ENCODE peak calls at places on chromosomes 12 and 14, in five cellular contexts. One of them, this sample, is unnamed.

GRCh38 chr12:5200276-5201087 is 156.8 kb downstream of the KCNA5 start:
- DNase-seq in left ventricle myocardium inferior: peak; percentile 53
- DNase-seq in epithelial cell of esophagus: peak; percentile 18
- DNase-seq in A549: peak; percentile 33
- DNase-seq in cardiac muscle cell: peak; percentile 84
- DNase-seq in this sample: no peak

GRCh38 chr14:102971314-102971713 is 48.9 kb downstream of the AMN start:
- DNase-seq in left ventricle myocardium inferior: no peak
- DNase-seq in A549: no peak
- DNase-seq in epithelial cell of esophagus: no peak
- DNase-seq in cardiac muscle cell: peak; percentile 40
- DNase-seq in this sample: no peak

GRCh38 chr12:93796719-93797118 is 119.5 kb downstream of the CRADD start:
- DNase-seq in epithelial cell of esophagus: no peak
- DNase-seq in cardiac muscle cell: no peak
- DNase-seq in left ventricle myocardium inferior: no peak
- DNase-seq in A549: no peak
- DNase-seq in this sample: no peak

GRCh38 chr12:95169368-95169767 is 47.9 kb downstream of the FGD6 start:
- DNase-seq in cardiac muscle cell: no peak
- DNase-seq in left ventricle myocardium inferior: no peak
- DNase-seq in epithelial cell of esophagus: peak; percentile 84
- DNase-seq in A549: peak; percentile 94
- DNase-seq in this sample: no peak

GRCh38 chr12:120538281-120539156 is 4.4 kb downstream of the RNF10 start:
- DNase-seq in epithelial cell of esophagus: peak; percentile 44
- DNase-seq in cardiac muscle cell: peak; percentile 71
- DNase-seq in left ventricle myocardium inferior: peak; percentile 73
- DNase-seq in A549: no peak
- DNase-seq in this sample: no peak

GRCh38 chr12:63496654-63497053 is 171.6 kb downstream of the DPY19L2 start:
- DNase-seq in left ventricle myocardium inferior: no peak
- DNase-seq in cardiac muscle cell: no peak
- DNase-seq in epithelial cell of esophagus: no peak
- DNase-seq in A549: no peak
- DNase-seq in this sample: no peak

GRCh38 chr14:85731198-85731597 is 201.3 kb downstream of the FLRT2 start:
- DNase-seq in left ventricle myocardium inferior: peak; percentile 35
- DNase-seq in A549: no peak
- DNase-seq in epithelial cell of esophagus: no peak
- DNase-seq in cardiac muscle cell: no peak
- DNase-seq in this sample: no peak

GRCh38 chr12:1474059-1474537 is 120.3 kb downstream of the FBXL14 start:
- DNase-seq in A549: peak; percentile 12
- DNase-seq in left ventricle myocardium inferior: no peak
- DNase-seq in cardiac muscle cell: peak; percentile 26
- DNase-seq in epithelial cell of esophagus: peak; percentile 83
- DNase-seq in this sample: no peak

GRCh38 chr12:117331691-117332090 is 29.7 kb downstream of the NOS1 start:
- DNase-seq in epithelial cell of esophagus: no peak
- DNase-seq in left ventricle myocardium inferior: no peak
- DNase-seq in cardiac muscle cell: no peak
- DNase-seq in A549: peak; percentile 27
- DNase-seq in this sample: no peak

GRCh38 chr14:78153069-78153351 is 17.2 kb upstream of the NRXN3 start:
- DNase-seq in cardiac muscle cell: no peak
- DNase-seq in A549: no peak
- DNase-seq in epithelial cell of esophagus: peak; percentile 28
- DNase-seq in left ventricle myocardium inferior: no peak
- DNase-seq in this sample: no peak

GRCh38 chr12:103771466-103771865 is 69.6 kb downstream of the NT5DC3 start:
- DNase-seq in left ventricle myocardium inferior: no peak
- DNase-seq in epithelial cell of esophagus: peak; percentile 36
- DNase-seq in A549: peak; percentile 59
- DNase-seq in cardiac muscle cell: peak; percentile 65
- DNase-seq in this sample: no peak

GRCh38 chr14:33689680-33690079 is 261.2 kb downstream of the EGLN3 start:
- DNase-seq in epithelial cell of esophagus: no peak
- DNase-seq in cardiac muscle cell: no peak
- DNase-seq in left ventricle myocardium inferior: no peak
- DNase-seq in A549: no peak
- DNase-seq in this sample: no peak

GRCh38 chr12:2550470-2551090 is 244.2 kb upstream of the FKBP4 start:
- DNase-seq in cardiac muscle cell: no peak
- DNase-seq in left ventricle myocardium inferior: no peak
- DNase-seq in A549: no peak
- DNase-seq in epithelial cell of esophagus: peak; percentile 2
- DNase-seq in this sample: no peak

GRCh38 chr12:90029317-90029716 is 320.7 kb upstream of the ATP2B1 start:
- DNase-seq in epithelial cell of esophagus: no peak
- DNase-seq in left ventricle myocardium inferior: no peak
- DNase-seq in cardiac muscle cell: no peak
- DNase-seq in A549: no peak
- DNase-seq in this sample: no peak

GRCh38 chr12:18373176-18373575 is 111.9 kb downstream of the PIK3C2G start:
- DNase-seq in cardiac muscle cell: no peak
- DNase-seq in A549: no peak
- DNase-seq in left ventricle myocardium inferior: no peak
- DNase-seq in epithelial cell of esophagus: no peak
- DNase-seq in this sample: no peak

GRCh38 chr14:70086685-70087379 is 101.9 kb downstream of the SLC8A3 start:
- DNase-seq in left ventricle myocardium inferior: no peak
- DNase-seq in epithelial cell of esophagus: peak; percentile 68
- DNase-seq in A549: no peak
- DNase-seq in cardiac muscle cell: peak; percentile 49
- DNase-seq in this sample: no peak

GRCh38 chr12:120247621-120248030 is 17.9 kb downstream of the PXN start:
- DNase-seq in cardiac muscle cell: no peak
- DNase-seq in A549: no peak
- DNase-seq in epithelial cell of esophagus: peak; percentile 56
- DNase-seq in left ventricle myocardium inferior: no peak
- DNase-seq in this sample: no peak

GRCh38 chr12:76219806-76220205 is 128.4 kb downstream of the BBS10 start:
- DNase-seq in cardiac muscle cell: no peak
- DNase-seq in A549: no peak
- DNase-seq in left ventricle myocardium inferior: no peak
- DNase-seq in epithelial cell of esophagus: peak; percentile 34
- DNase-seq in this sample: no peak

GRCh38 chr12:103495158-103495782 is 498 bp downstream of the C12orf42 start:
- DNase-seq in A549: peak; percentile 36
- DNase-seq in left ventricle myocardium inferior: no peak
- DNase-seq in epithelial cell of esophagus: peak; percentile 37
- DNase-seq in cardiac muscle cell: peak; percentile 50
- DNase-seq in this sample: no peak

GRCh38 chr14:95140060-95140858 is 17.1 kb downstream of the DICER1 start:
- DNase-seq in left ventricle myocardium inferior: no peak
- DNase-seq in cardiac muscle cell: no peak
- DNase-seq in epithelial cell of esophagus: peak; percentile 85
- DNase-seq in A549: no peak
- DNase-seq in this sample: no peak

GRCh38 chr12:6181583-6182278 is 18.5 kb upstream of the CD9 start:
- DNase-seq in left ventricle myocardium inferior: no peak
- DNase-seq in A549: no peak
- DNase-seq in cardiac muscle cell: no peak
- DNase-seq in epithelial cell of esophagus: no peak
- DNase-seq in this sample: no peak

GRCh38 chr12:51972849-51973273 is 21.4 kb downstream of the ACVR1B start:
- DNase-seq in left ventricle myocardium inferior: peak; percentile 46
- DNase-seq in cardiac muscle cell: peak; percentile 49
- DNase-seq in epithelial cell of esophagus: peak; percentile 78
- DNase-seq in A549: no peak
- DNase-seq in this sample: no peak

GRCh38 chr12:112978163-112979081 is at the start of gene OAS2:
- DNase-seq in epithelial cell of esophagus: peak; percentile 29
- DNase-seq in A549: no peak
- DNase-seq in cardiac muscle cell: peak; percentile 3
- DNase-seq in left ventricle myocardium inferior: peak; percentile 40
- DNase-seq in this sample: no peak

GRCh38 chr12:54419088-54419887 is at the start of gene ITGA5:
- DNase-seq in epithelial cell of esophagus: peak; percentile 78
- DNase-seq in left ventricle myocardium inferior: peak; percentile 86
- DNase-seq in A549: peak; percentile 90
- DNase-seq in cardiac muscle cell: peak; percentile 69
- DNase-seq in this sample: no peak

GRCh38 chr12:25648460-25648859 is 95.4 kb upstream of the LMNTD1 start:
- DNase-seq in epithelial cell of esophagus: peak; percentile 67
- DNase-seq in left ventricle myocardium inferior: peak; percentile 34
- DNase-seq in A549: peak; percentile 24
- DNase-seq in cardiac muscle cell: peak; percentile 62
- DNase-seq in this sample: no peak

GRCh38 chr12:107229827-107230226 is 136.5 kb upstream of the CRY1 start:
- DNase-seq in cardiac muscle cell: no peak
- DNase-seq in left ventricle myocardium inferior: no peak
- DNase-seq in epithelial cell of esophagus: no peak
- DNase-seq in A549: no peak
- DNase-seq in this sample: no peak

GRCh38 chr14:41950428-41950827 is 343.8 kb downstream of the LRFN5 start:
- DNase-seq in left ventricle myocardium inferior: no peak
- DNase-seq in epithelial cell of esophagus: no peak
- DNase-seq in A549: no peak
- DNase-seq in cardiac muscle cell: no peak
- DNase-seq in this sample: no peak

GRCh38 chr14:92988786-92989755 is 66.1 kb downstream of the CHGA start:
- DNase-seq in A549: no peak
- DNase-seq in cardiac muscle cell: no peak
- DNase-seq in left ventricle myocardium inferior: no peak
- DNase-seq in epithelial cell of esophagus: no peak
- DNase-seq in this sample: peak; percentile 51

GRCh38 chr12:28963554-28963953 is 185.5 kb upstream of the FAR2 start:
- DNase-seq in left ventricle myocardium inferior: no peak
- DNase-seq in A549: no peak
- DNase-seq in epithelial cell of esophagus: peak; percentile 73
- DNase-seq in cardiac muscle cell: no peak
- DNase-seq in this sample: no peak
- TF ChIP-seq CTCF in left ventricle myocardium inferior: peak; percentile 36
- TF ChIP-seq CTCF in A549: peak; percentile 17
- TF ChIP-seq CTCF in epithelial cell of esophagus: peak; percentile 71
- TF ChIP-seq CTCF in cardiac muscle cell: peak; percentile 60
- TF ChIP-seq CTCF in this sample: peak; percentile 76

GRCh38 chr12:40999212-40999611 is 188.9 kb upstream of the PDZRN4 start:
- DNase-seq in left ventricle myocardium inferior: no peak
- DNase-seq in cardiac muscle cell: no peak
- DNase-seq in epithelial cell of esophagus: peak; percentile 16
- DNase-seq in A549: no peak
- DNase-seq in this sample: no peak
- TF ChIP-seq CTCF in left ventricle myocardium inferior: no peak
- TF ChIP-seq CTCF in cardiac muscle cell: no peak
- TF ChIP-seq CTCF in epithelial cell of esophagus: no peak
- TF ChIP-seq CTCF in A549: no peak
- TF ChIP-seq CTCF in this sample: no peak

GRCh38 chr12:7970475-7971252 is 34.7 kb upstream of the SLC2A3 start:
- DNase-seq in epithelial cell of esophagus: peak; percentile 81
- DNase-seq in left ventricle myocardium inferior: peak; percentile 88
- DNase-seq in A549: peak; percentile 87
- DNase-seq in cardiac muscle cell: peak; percentile 96
- DNase-seq in this sample: peak; percentile 96
- TF ChIP-seq CTCF in epithelial cell of esophagus: peak; percentile 5
- TF ChIP-seq CTCF in left ventricle myocardium inferior: peak; percentile 16
- TF ChIP-seq CTCF in A549: no peak
- TF ChIP-seq CTCF in cardiac muscle cell: no peak
- TF ChIP-seq CTCF in this sample: peak; percentile 48

DNA sequence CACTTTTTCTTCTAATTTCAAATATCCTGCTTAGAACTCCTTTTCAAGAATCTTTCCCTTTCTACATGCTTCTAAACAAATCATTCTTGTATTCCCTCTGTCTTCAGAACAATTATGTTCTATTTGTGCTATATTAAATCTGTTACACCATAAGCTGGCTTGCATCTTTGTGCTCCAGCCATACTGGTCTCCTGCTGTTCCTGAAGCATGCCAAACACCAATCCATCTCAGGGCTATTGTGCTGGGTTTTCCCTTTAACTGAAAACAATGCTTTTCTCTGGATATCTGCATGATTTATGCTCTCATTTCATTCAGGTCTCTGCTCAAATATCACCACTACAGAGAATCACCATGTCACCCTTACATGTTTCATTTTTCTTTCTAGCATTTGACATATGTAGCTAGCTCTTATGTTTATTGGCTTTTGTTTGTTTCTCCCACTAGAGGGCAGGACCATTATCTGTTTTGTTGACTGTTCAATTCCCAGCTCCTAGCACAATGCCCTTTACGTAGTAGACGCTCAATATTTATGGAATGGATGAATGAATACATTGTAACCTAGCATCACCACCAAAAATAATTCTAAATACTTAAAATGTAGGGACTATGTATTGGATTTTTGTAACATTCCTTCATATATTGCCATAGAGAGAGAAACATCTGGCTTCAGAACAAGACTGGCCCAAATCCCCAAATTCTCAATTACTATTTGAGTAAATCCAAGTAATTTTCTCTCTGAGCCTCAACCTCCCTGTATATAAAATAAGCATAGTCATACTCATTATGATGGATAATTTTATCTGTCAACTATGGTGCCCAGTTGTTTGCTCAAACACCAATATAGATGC is 302.0 kb upstream of the SYT1 start:
- DNase-seq in cardiac muscle cell: no peak
- DNase-seq in epithelial cell of esophagus: peak; percentile 51
- DNase-seq in A549: no peak
- DNase-seq in left ventricle myocardium inferior: no peak
- DNase-seq in this sample: no peak
- TF ChIP-seq CTCF in cardiac muscle cell: peak; percentile 43
- TF ChIP-seq CTCF in epithelial cell of esophagus: peak; percentile 59
- TF ChIP-seq CTCF in A549: peak; percentile 53
- TF ChIP-seq CTCF in left ventricle myocardium inferior: peak; percentile 7
- TF ChIP-seq CTCF in this sample: peak; percentile 67

GRCh38 chr12:111149299-111149698 is 219.6 kb downstream of the PHETA1 start:
- DNase-seq in cardiac muscle cell: no peak
- DNase-seq in epithelial cell of esophagus: no peak
- DNase-seq in left ventricle myocardium inferior: no peak
- DNase-seq in A549: no peak
- DNase-seq in this sample: no peak
- TF ChIP-seq CTCF in cardiac muscle cell: peak; percentile 6
- TF ChIP-seq CTCF in epithelial cell of esophagus: no peak
- TF ChIP-seq CTCF in left ventricle myocardium inferior: no peak
- TF ChIP-seq CTCF in A549: no peak
- TF ChIP-seq CTCF in this sample: no peak

GRCh38 chr14:105933238-105933637 is 406.9 kb downstream of the TMEM121 start:
- DNase-seq in epithelial cell of esophagus: no peak
- DNase-seq in cardiac muscle cell: no peak
- DNase-seq in left ventricle myocardium inferior: no peak
- DNase-seq in A549: no peak
- DNase-seq in this sample: no peak

GRCh38 chr14:105930572-105930971 is 404.2 kb downstream of the TMEM121 start:
- DNase-seq in A549: no peak
- DNase-seq in left ventricle myocardium inferior: no peak
- DNase-seq in epithelial cell of esophagus: no peak
- DNase-seq in cardiac muscle cell: no peak
- DNase-seq in this sample: no peak

GRCh38 chr14:105935384-105935783 is 409.0 kb downstream of the TMEM121 start:
- DNase-seq in A549: no peak
- DNase-seq in cardiac muscle cell: no peak
- DNase-seq in left ventricle myocardium inferior: no peak
- DNase-seq in epithelial cell of esophagus: no peak
- DNase-seq in this sample: no peak

GRCh38 chr14:105929327-105930081 is 403.1 kb downstream of the TMEM121 start:
- DNase-seq in left ventricle myocardium inferior: no peak
- DNase-seq in A549: no peak
- DNase-seq in epithelial cell of esophagus: no peak
- DNase-seq in cardiac muscle cell: no peak
- DNase-seq in this sample: peak; percentile 87

GRCh38 chr14:105931808-105932483 is 405.6 kb downstream of the TMEM121 start:
- DNase-seq in cardiac muscle cell: no peak
- DNase-seq in A549: peak; percentile 36
- DNase-seq in epithelial cell of esophagus: no peak
- DNase-seq in left ventricle myocardium inferior: no peak
- DNase-seq in this sample: no peak
- TF ChIP-seq CTCF in cardiac muscle cell: no peak
- TF ChIP-seq CTCF in A549: peak; percentile 35
- TF ChIP-seq CTCF in epithelial cell of esophagus: no peak
- TF ChIP-seq CTCF in left ventricle myocardium inferior: no peak
- TF ChIP-seq CTCF in this sample: no peak

This sample was measured in chondrocyte.